ENCODE peak calls at places on chromosomes 4 and X, in six cellular contexts. S is SK-N-SH, K is NB4, A is GM12865, E is right atrium auricular region, D is neural progenitor cell. Q is an unnamed sample.

GRCh38 chrX:155094468-155095061 is 23.3 kb downstream of the BRCC3 start:
- DNase-seq in E (no peak), D (peak; percentile 45), K (peak; percentile 48), A (peak; percentile 36), S (peak; percentile 57), Q (no peak)

GRCh38 chrX:40474205-40474626 is 106.6 kb upstream of the ATP6AP2 start:
- DNase-seq in K (no peak), D (peak; percentile 93), E (no peak), A (peak; percentile 10), S (peak; percentile 66), Q (no peak)

GRCh38 chr4:130257271-130257670 is 1161.3 kb downstream of the C4orf33 start:
- DNase-seq in E (no peak), D (no peak), K (no peak), A (no peak), S (no peak), Q (no peak)

GRCh38 chrX:43436497-43436896 is 219.6 kb upstream of the MAOA start:
- DNase-seq in A (no peak), E (no peak), K (no peak), S (no peak), D (no peak), Q (no peak)

GRCh38 chrX:51420610-51421009 is 75.8 kb downstream of the NUDT11 start:
- DNase-seq in E (no peak), D (peak; percentile 60), A (peak; percentile 36), S (peak; percentile 40), K (peak; percentile 40), Q (no peak)

GRCh38 chrX:49257846-49258748 is 6.4 kb downstream of the FOXP3 start:
- DNase-seq in S (no peak), D (no peak), A (no peak), K (no peak), E (no peak), Q (no peak)

GRCh38 chrX:17592117-17592516 is 145.2 kb upstream of the SCML1 start:
- DNase-seq in E (no peak), A (no peak), D (no peak), K (no peak), S (no peak), Q (no peak)

GRCh38 chrX:109830704-109831206 is 97.7 kb upstream of the ACSL4 start:
- DNase-seq in S (no peak), A (peak; percentile 2), K (peak; percentile 72), E (no peak), D (no peak), Q (no peak)

GRCh38 chr4:187726485-187726884 is 269.1 kb upstream of the ZFP42 start:
- DNase-seq in S (no peak), A (no peak), K (no peak), E (no peak), D (no peak), Q (no peak)

GRCh38 chrX:31962256-31962655 is 890.4 kb upstream of the FTHL17 start:
- DNase-seq in A (no peak), D (no peak), S (no peak), E (no peak), K (no peak), Q (no peak)

GRCh38 chr4:89482926-89483595 is 175.5 kb upstream of the GPRIN3 start:
- DNase-seq in A (no peak), K (no peak), D (no peak), E (no peak), S (no peak), Q (no peak)

GRCh38 chr4:41189669-41190068 is 24.7 kb downstream of the APBB2 start:
- DNase-seq in A (no peak), K (no peak), S (no peak), D (peak; percentile 26), E (no peak), Q (no peak)

GRCh38 chr4:37762294-37763163 is 64.0 kb upstream of the PGM2 start:
- DNase-seq in K (peak; percentile 88), E (no peak), A (peak; percentile 37), S (no peak), D (peak; percentile 9), Q (no peak)

GRCh38 chr4:73152893-73153292 is 83.4 kb upstream of the COX18 start:
- DNase-seq in K (peak; percentile 30), A (no peak), D (no peak), E (no peak), S (no peak), Q (no peak)

GRCh38 chr4:96073446-96073845 is 233.6 kb downstream of the PDHA2 start:
- DNase-seq in D (no peak), A (no peak), E (no peak), K (no peak), S (no peak), Q (no peak)

GRCh38 chr4:40354158-40354557 is 19.0 kb downstream of the CHRNA9 start:
- DNase-seq in K (no peak), D (no peak), E (no peak), S (no peak), A (no peak), Q (no peak)

GRCh38 chrX:110944793-110945466 is 149.3 kb upstream of the CHRDL1 start:
- DNase-seq in E (no peak), S (peak; percentile 58), K (no peak), A (no peak), D (peak; percentile 65), Q (no peak)

GRCh38 chr4:153643406-153644016 is 40.6 kb upstream of the TLR2 start:
- DNase-seq in S (peak; percentile 69), A (peak; percentile 79), E (no peak), K (peak; percentile 74), D (peak; percentile 11), Q (peak; percentile 56)

GRCh38 chr4:181478675-181479074 is 764.5 kb upstream of the TENM3 start:
- DNase-seq in E (no peak), D (no peak), S (no peak), A (no peak), K (no peak), Q (no peak)

GRCh38 chr4:107999932-108000539 is 10.3 kb downstream of the HADH start:
- DNase-seq in A (no peak), S (no peak), E (no peak), D (no peak), K (peak; percentile 42), Q (no peak)

GRCh38 chr4:153794001-153794400 is 5.1 kb upstream of the SFRP2 start:
- DNase-seq in S (no peak), K (no peak), E (no peak), D (no peak), A (no peak), Q (no peak)

GRCh38 chr4:94934201-94934600 is 176.4 kb downstream of the BMPR1B start:
- DNase-seq in S (no peak), A (no peak), K (no peak), E (no peak), D (no peak), Q (no peak)

GRCh38 chrX:67585401-67585800 is 41.6 kb downstream of the AR start:
- DNase-seq in E (no peak), S (no peak), K (no peak), D (no peak), A (no peak), Q (no peak)

GRCh38 chrX:49058794-49059193 is at the start of gene CCDC120:
- DNase-seq in E (no peak), K (no peak), A (no peak), D (no peak), S (no peak), Q (no peak)

GRCh38 chr4:182427530-182427929 is 184.3 kb downstream of the TENM3 start:
- DNase-seq in S (no peak), A (no peak), K (no peak), E (no peak), D (no peak), Q (no peak)

GRCh38 chr4:86934772-86935498 is at the start of gene AFF1:
- DNase-seq in D (peak; percentile 94), A (peak; percentile 98), K (peak; percentile 97), E (peak; percentile 91), S (peak; percentile 98), Q (no peak)

GRCh38 chrX:139973290-139973689 is 8.0 kb upstream of the CXorf66 start:
- DNase-seq in K (no peak), A (no peak), E (no peak), D (no peak), S (no peak), Q (no peak)

GRCh38 chr4:149706942-149707341 is 108.7 kb downstream of the IQCM start:
- DNase-seq in E (no peak), A (no peak), K (no peak), D (no peak), S (no peak), Q (no peak)

GRCh38 chr4:76709454-76709853 is 188.5 kb downstream of the SOWAHB start:
- DNase-seq in E (no peak), A (no peak), D (peak; percentile 31), K (no peak), S (no peak), Q (no peak)
- H3K4me3 ChIP-seq in E (no peak overlapping the region), A (no peak overlapping the region), D (no peak overlapping the region), K (no peak overlapping the region), S (no peak overlapping the region), Q (no peak overlapping the region)

GRCh38 chr4:173231916-173232315 is 63.3 kb downstream of the GALNT7 start:
- DNase-seq in A (peak; percentile 14), E (no peak), D (no peak), S (no peak), K (peak; percentile 49), Q (no peak)
- TF ChIP-seq CTCF in A (peak; percentile 5), E (no peak), D (no peak), S (peak; percentile 43), K (peak; percentile 6), Q (no peak)

GRCh38 chr4:77758804-77759203 is 60.4 kb downstream of the CNOT6L start:
- DNase-seq in K (no peak), S (no peak), E (no peak), A (no peak), D (no peak), Q (no peak)

GRCh38 chr4:77765720-77766119 is 53.4 kb downstream of the CNOT6L start:
- DNase-seq in K (no peak), D (no peak), E (no peak), A (no peak), S (no peak), Q (no peak)

GRCh38 chr4:77762531-77762930 is 56.6 kb downstream of the CNOT6L start:
- DNase-seq in A (no peak), S (no peak), K (no peak), D (no peak), E (no peak), Q (no peak)

GRCh38 chr4:77761595-77761994 is 57.6 kb downstream of the CNOT6L start:
- DNase-seq in S (no peak), A (no peak), K (no peak), D (no peak), E (no peak), Q (no peak)
- H3K4me3 ChIP-seq in S (no peak overlapping the region), A (no peak overlapping the region), K (no peak overlapping the region), D (no peak overlapping the region), E (no peak overlapping the region), Q (no peak overlapping the region)

DNA sequence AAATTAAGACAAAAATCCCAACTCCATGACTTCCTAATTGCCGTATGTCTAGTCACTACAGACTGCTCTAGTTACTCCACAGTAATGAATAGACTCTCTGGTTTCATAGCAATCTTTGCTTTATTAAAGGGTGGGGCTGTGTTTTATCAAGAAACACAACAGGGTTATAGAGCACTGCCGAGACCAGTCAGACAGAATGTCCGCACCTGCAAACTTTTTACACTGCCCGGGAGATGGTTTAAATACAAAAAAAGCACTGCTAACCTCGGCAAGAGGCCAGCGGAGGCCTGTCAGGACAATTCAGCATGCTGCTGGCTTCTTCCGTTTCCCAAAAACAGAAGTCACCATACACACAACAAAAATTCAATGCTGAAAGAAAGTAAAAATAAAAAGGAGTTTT is 67.4 kb downstream of the IRF2 start:
- DNase-seq in K (no peak), S (no peak), D (no peak), A (no peak), E (no peak), Q (no peak)
- TF ChIP-seq CTCF in K (no peak), S (no peak), D (peak; percentile 10), A (no peak), E (no peak), Q (no peak)